ENCODE peak calls at places on chromosomes 13 and 19, in ten cellular contexts. V is stomach, W is suprapubic skin, I is tibial nerve, T is transverse colon, B is A549, Z is esophagus muscularis mucosa, K is K562, E is GM12878, G is H1. N is an unnamed sample.

GRCh38 chr13:111911141-111911720 is 155.7 kb upstream of the SOX1 start:
- DNase-seq in V (no peak), W (no peak), I (no peak), T (no peak), B (no peak), Z (peak; percentile 83), K (no peak), E (no peak), G (peak; percentile 17), N (no peak)

GRCh38 chr13:112452380-112453206 is 76.4 kb downstream of the SPACA7 start:
- DNase-seq in V (peak; percentile 22), W (no peak), I (no peak), T (no peak), B (no peak), Z (peak; percentile 70), K (no peak), E (no peak), G (peak; percentile 45), N (no peak)

GRCh38 chr13:45194081-45194939 is 6.5 kb downstream of the KCTD4 start:
- DNase-seq in V (no peak), W (no peak), I (peak; percentile 43), T (peak; percentile 23), B (no peak), Z (no peak), K (no peak), E (no peak), G (no peak), N (peak; percentile 55)

GRCh38 chr19:10699650-10700335 is 1.4 kb upstream of the QTRT1 start:
- DNase-seq in V (peak; percentile 74), W (no peak), I (no peak), T (peak; percentile 70), B (peak; percentile 40), Z (no peak), K (peak; percentile 52), E (peak; percentile 35), G (peak; percentile 77), N (no peak)

GRCh38 chr19:33231511-33231910 is 5.9 kb upstream of the SLC7A10 start:
- DNase-seq in V (no peak), W (no peak), I (no peak), T (no peak), B (no peak), Z (no peak), K (no peak), E (no peak), G (no peak), N (no peak)

GRCh38 chr19:35959040-35959967 is 23.1 kb downstream of the LRFN3 start:
- DNase-seq in V (peak; percentile 60), W (no peak), I (no peak), T (peak; percentile 56), B (no peak), Z (no peak), K (peak; percentile 57), E (no peak), G (peak; percentile 58), N (no peak)

GRCh38 chr19:676343-677105 is at the start of gene FSTL3:
- DNase-seq in V (no peak), W (peak; percentile 66), I (peak; percentile 44), T (no peak), B (peak; percentile 28), Z (no peak), K (peak; percentile 58), E (no peak), G (no peak), N (peak; percentile 59)

GRCh38 chr13:44649834-44650233 is 73.7 kb upstream of the TSC22D1 start:
- DNase-seq in V (no peak), W (no peak), I (no peak), T (no peak), B (no peak), Z (no peak), K (no peak), E (no peak), G (no peak), N (no peak)

GRCh38 chr19:55392820-55393219 is 7.1 kb downstream of the RPL28 start:
- DNase-seq in V (no peak), W (no peak), I (no peak), T (no peak), B (no peak), Z (no peak), K (no peak), E (no peak), G (no peak), N (no peak)

GRCh38 chr19:43563816-43564215 is 11.5 kb downstream of the XRCC1 start:
- DNase-seq in V (no peak), W (no peak), I (no peak), T (no peak), B (no peak), Z (no peak), K (no peak), E (no peak), G (no peak), N (no peak)

GRCh38 chr19:43560687-43561086 is 14.6 kb downstream of the XRCC1 start:
- DNase-seq in V (no peak), W (no peak), I (no peak), T (no peak), B (peak; percentile 62), Z (no peak), K (peak; percentile 73), E (no peak), G (no peak), N (no peak)

GRCh38 chr19:43561144-43561970 is 14.0 kb downstream of the XRCC1 start:
- DNase-seq in V (no peak), W (no peak), I (no peak), T (no peak), B (no peak), Z (no peak), K (no peak), E (no peak), G (no peak), N (no peak)

GRCh38 chr19:43562698-43563241 is 12.6 kb downstream of the XRCC1 start:
- DNase-seq in V (peak; percentile 65), W (peak; percentile 82), I (peak; percentile 38), T (peak; percentile 73), B (no peak), Z (peak; percentile 95), K (no peak), E (peak; percentile 91), G (no peak), N (peak; percentile 45)

GRCh38 chr19:43562211-43562697 is 13.1 kb downstream of the XRCC1 start:
- DNase-seq in V (no peak), W (no peak), I (no peak), T (no peak), B (no peak), Z (no peak), K (no peak), E (no peak), G (no peak), N (no peak)
- TF ChIP-seq CTCF in V (no peak), W (no peak), I (no peak), T (no peak), B (no peak), Z (no peak), K (no peak), E (no peak), G (no peak), N (no peak)

DNA sequence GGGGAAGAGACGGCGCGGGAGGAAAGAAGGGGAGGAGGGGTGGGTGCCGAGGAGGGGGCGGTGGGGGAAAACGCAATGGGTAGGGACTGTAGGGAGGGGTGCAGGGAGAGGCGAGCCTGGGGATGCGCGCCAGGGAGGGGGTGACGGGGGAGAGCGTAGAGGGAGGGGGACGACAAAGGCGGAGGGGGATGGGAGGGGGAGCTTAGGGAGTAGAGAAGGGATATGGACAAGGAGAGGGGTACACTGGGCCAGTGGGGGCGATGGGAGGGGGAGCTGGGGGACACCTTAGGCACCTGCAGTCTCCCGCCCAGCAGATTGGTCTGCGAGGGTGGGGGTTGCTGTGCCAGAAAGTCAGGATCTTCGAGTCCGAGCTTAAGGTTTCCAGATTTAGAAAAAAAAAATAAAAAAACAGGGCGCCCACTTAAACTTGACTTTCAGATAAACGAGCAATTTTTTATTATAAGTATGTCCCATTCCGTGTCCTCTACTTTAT is 15.7 kb downstream of the CCDC124 start:
- DNase-seq in V (no peak), W (no peak), I (no peak), T (no peak), B (no peak), Z (no peak), K (no peak), E (no peak), G (no peak), N (no peak)
- TF ChIP-seq EP300 in V (no peak), W (no peak), I (no peak), T (no peak), B (no peak), Z (no peak), K (no peak), E (no peak), G (no peak), N (no peak)

GRCh38 chr19:40424637-40425449 is 949 bp downstream of the SERTAD1 start:
- DNase-seq in V (no peak), W (no peak), I (no peak), T (no peak), B (no peak), Z (no peak), K (peak; percentile 23), E (no peak), G (peak; percentile 90), N (no peak)
- TF ChIP-seq POLR2A in V (no peak), W (no peak), I (no peak), T (no peak), B (peak; percentile 36), Z (no peak), K (no peak), E (no peak), G (no peak), N (no peak)

DNA sequence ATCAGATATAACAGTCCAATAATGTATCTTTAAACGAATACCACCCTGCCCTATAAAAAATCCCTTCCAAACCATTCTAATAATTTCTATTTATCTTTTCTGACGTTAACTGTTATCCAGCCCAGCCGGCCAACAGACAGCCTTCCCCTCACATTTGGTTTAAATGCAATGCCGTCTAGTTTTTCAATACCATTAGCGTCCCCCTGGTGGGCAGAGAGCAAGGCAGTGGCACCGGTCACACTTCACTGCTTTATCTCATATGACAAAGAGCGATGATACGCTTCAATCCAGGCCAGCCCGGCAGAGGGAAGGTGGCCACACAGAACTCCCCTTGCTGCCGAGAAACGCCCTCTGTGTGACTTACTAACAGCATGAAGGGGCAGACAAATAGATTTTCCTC is 402.1 kb upstream of the ZNF507 start:
- DNase-seq in V (no peak), W (no peak), I (no peak), T (no peak), B (no peak), Z (peak; percentile 81), K (no peak), E (no peak), G (no peak), N (no peak)
- TF ChIP-seq CTCF in V (no peak), W (no peak), I (no peak), T (no peak), B (no peak), Z (no peak), K (no peak), E (no peak), G (peak; percentile 39), N (no peak)

DNA sequence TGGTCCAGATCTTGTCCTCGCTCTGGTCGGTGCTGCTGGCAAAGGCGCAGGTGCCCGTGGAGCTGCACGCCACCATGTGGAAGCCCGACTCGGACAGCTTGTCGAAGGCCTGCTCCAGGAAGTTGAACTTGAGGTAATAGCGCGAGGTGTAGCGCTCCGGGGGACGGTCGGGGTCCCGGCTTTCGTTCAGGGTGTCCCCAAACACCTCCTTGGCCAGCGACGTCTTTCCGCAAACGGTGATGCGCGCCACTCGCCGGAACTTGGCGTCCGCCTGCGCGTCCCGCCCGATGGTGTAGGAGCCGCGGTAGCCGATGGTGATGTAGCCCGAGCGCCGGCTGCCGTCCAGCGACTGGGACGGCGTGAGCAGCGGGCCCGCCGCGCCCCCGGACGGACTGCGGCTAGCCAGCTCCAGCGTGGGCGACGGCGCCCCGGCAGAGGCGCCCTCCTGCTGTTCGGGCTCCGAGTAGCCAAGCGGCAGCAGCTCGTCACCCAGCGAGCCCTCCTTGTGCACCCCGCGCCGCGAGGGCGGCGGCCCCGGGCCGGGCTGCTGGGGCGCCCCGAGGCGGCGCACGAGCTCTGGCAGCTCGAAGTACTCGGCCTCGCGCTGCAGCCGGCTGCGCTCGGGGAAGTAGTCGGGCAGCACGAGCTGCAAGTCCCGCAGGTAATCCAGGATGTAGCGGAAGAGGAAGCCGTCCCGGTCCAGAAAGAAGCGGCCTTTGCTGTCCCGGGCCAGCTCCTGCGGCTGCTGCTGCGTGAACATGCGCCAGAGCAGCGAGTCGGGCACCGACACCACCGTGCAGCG is 801 bp downstream of the KCTD12 start:
- DNase-seq in V (peak; percentile 73), W (peak; percentile 81), I (peak; percentile 68), T (peak; percentile 70), B (peak; percentile 19), Z (no peak), K (peak; percentile 9), E (no peak), G (peak; percentile 75), N (peak; percentile 78)
- TF ChIP-seq EP300 in V (no peak), W (no peak), I (peak; percentile 67), T (no peak), B (no peak), Z (no peak), K (no peak), E (no peak), G (no peak), N (no peak)

N was measured in ovary.